ENCODE peak calls at places on chromosomes 12 and 14, in seven cellular contexts. A is HL-60, G is cardiac fibroblast, V is retinal pigment epithelial cell, U is HCT116, Y is A549, C is transverse colon. H is an unnamed sample.

GRCh38 chr14:50530794-50531193 is 1.6 kb downstream of the MAP4K5 start:
- DNase-seq in C (no peak), Y (no peak), G (peak), A (no peak), V (no peak), U (no peak), H (no peak)

GRCh38 chr14:68526420-68527105 is 266.3 kb downstream of the ZFP36L1 start:
- DNase-seq in A (no peak), G (peak), C (no peak), V (no peak), Y (no peak), U (no peak), H (peak)

GRCh38 chr12:95709152-95709551 is 81.4 kb downstream of the NTN4 start:
- DNase-seq in C (no peak), A (no peak), U (no peak), G (no peak), Y (no peak), V (no peak), H (no peak)

GRCh38 chr14:88025350-88025749 is 20.4 kb downstream of the GPR65 start:
- DNase-seq in G (no peak), U (no peak), C (no peak), Y (no peak), A (no peak), V (no peak), H (no peak)

GRCh38 chr14:91873476-91874265 is 6.3 kb upstream of the TC2N start:
- DNase-seq in A (peak), G (peak), U (no peak), C (peak), V (no peak), Y (no peak), H (no peak)

GRCh38 chr12:121789800-121790748 is 3.4 kb downstream of the RHOF start:
- DNase-seq in Y (no peak), U (no peak), G (no peak), V (no peak), C (peak), A (peak), H (peak)

GRCh38 chr14:68568907-68569545 is 223.8 kb downstream of the ZFP36L1 start:
- DNase-seq in A (no peak), V (no peak), C (no peak), Y (no peak), U (no peak), G (no peak), H (no peak)

GRCh38 chr14:69685716-69686115 is 74.3 kb downstream of the SUSD6 start:
- DNase-seq in V (no peak), C (peak), Y (no peak), U (no peak), A (no peak), G (peak), H (no peak)

GRCh38 chr14:93150227-93151206 is 34.2 kb downstream of the MOAP1 start:
- DNase-seq in Y (no peak), U (no peak), G (no peak), V (no peak), C (peak), A (no peak), H (no peak)

GRCh38 chr12:12883369-12884001 is 7.9 kb upstream of the GPRC5A start:
- DNase-seq in A (no peak), U (no peak), Y (peak), C (no peak), V (no peak), G (peak), H (peak)

GRCh38 chr14:64510825-64511679 is 6.5 kb downstream of the ZBTB1 start:
- DNase-seq in C (peak), U (peak), V (no peak), A (peak), G (peak), Y (peak), H (peak)

GRCh38 chr12:22355011-22355580 is 20.6 kb upstream of the ST8SIA1 start:
- DNase-seq in U (no peak), G (no peak), A (no peak), Y (no peak), V (no peak), C (no peak), H (no peak)

GRCh38 chr12:43758247-43758727 is 303 bp downstream of the PUS7L start:
- DNase-seq in Y (peak), G (peak), V (peak), U (no peak), C (peak), A (no peak), H (no peak)

GRCh38 chr12:122872815-122873361 is 23.0 kb downstream of the VPS37B start:
- DNase-seq in U (no peak), V (no peak), C (no peak), A (no peak), Y (no peak), G (no peak), H (no peak)

GRCh38 chr12:76558684-76559276 is 791 bp downstream of the OSBPL8 start:
- DNase-seq in Y (peak), G (peak), A (peak), C (peak), U (no peak), V (no peak), H (peak)

GRCh38 chr14:53062856-53063255 is 90.3 kb downstream of the DDHD1 start:
- DNase-seq in Y (no peak), A (no peak), C (no peak), U (no peak), G (peak), V (no peak), H (no peak)

GRCh38 chr14:64983439-64984310 is 3.0 kb upstream of the FNTB start:
- DNase-seq in G (peak), Y (peak), U (peak), A (peak), C (peak), V (no peak), H (peak)

GRCh38 chr12:45828402-45828801 is 98.9 kb downstream of the ARID2 start:
- DNase-seq in A (no peak), G (no peak), C (no peak), U (no peak), Y (no peak), V (no peak), H (no peak)

GRCh38 chr14:61756135-61756534 is 6.1 kb upstream of the SNAPC1 start:
- DNase-seq in G (peak), A (no peak), Y (no peak), U (no peak), V (no peak), C (no peak), H (no peak)

GRCh38 chr12:19402743-19403400 is 36.4 kb upstream of the AEBP2 start:
- DNase-seq in A (no peak), C (no peak), V (peak), G (peak), Y (no peak), U (no peak), H (peak)

GRCh38 chr12:19409376-19409775 is 29.9 kb upstream of the AEBP2 start:
- DNase-seq in G (no peak), Y (no peak), A (no peak), C (no peak), U (no peak), V (no peak), H (no peak)

GRCh38 chr12:19398376-19399363 is 40.6 kb upstream of the AEBP2 start:
- DNase-seq in Y (no peak), U (no peak), C (no peak), V (no peak), A (no peak), G (no peak), H (no peak)

GRCh38 chr12:19402211-19402610 is 37.1 kb upstream of the AEBP2 start:
- DNase-seq in U (no peak), C (no peak), G (no peak), Y (no peak), A (no peak), V (no peak), H (no peak)

DNA sequence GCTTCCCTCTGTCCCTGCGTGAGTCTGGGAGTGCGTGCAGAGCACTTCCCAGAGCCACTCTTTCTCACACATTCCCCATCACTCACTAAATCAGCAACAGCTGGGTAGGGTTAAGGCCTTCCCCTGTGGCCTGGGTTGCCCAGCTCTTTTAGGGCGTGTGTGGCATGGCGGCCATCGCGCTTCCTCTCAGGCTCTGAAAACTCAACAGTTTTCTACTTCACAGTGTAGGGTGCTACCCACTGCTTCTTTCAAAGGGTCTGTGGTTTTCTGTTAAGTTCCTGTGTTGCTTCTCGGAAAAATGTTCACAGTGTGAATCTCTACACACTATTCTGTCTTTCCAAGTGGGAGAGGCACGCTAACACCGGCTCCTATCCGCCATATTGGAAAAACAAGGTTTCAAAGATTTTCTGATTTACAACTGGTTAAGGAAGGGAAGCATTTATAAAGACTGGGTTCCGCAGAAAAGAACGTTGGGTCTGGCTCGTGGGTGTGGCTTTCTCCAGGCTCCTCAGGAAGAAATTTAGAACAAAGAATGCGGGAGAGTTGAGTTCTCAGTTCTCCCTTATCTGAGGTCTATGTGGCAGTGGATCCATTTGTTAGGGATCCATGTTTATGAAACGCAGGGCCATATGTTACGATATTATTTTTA is 34.9 kb upstream of the AEBP2 start:
- DNase-seq in C (no peak), G (no peak), U (no peak), V (no peak), A (no peak), Y (no peak), H (no peak)
- H3K4me3 ChIP-seq in C (no peak), G (no peak), U (no peak), V (no peak), A (no peak), Y (no peak), H (no peak)

GRCh38 chr14:101290681-101291080 is 270.6 kb upstream of the DIO3 start:
- DNase-seq in G (no peak), V (no peak), A (no peak), Y (no peak), C (no peak), U (no peak), H (no peak)

GRCh38 chr14:101294136-101294535 is 267.2 kb upstream of the DIO3 start:
- DNase-seq in A (no peak), Y (no peak), U (no peak), G (no peak), C (no peak), V (no peak), H (no peak)

GRCh38 chr14:101292448-101292847 is 268.8 kb upstream of the DIO3 start:
- DNase-seq in A (no peak), U (no peak), Y (no peak), G (no peak), C (no peak), V (no peak), H (no peak)

GRCh38 chr14:101291390-101291789 is 269.9 kb upstream of the DIO3 start:
- DNase-seq in V (no peak), C (no peak), U (no peak), Y (no peak), G (no peak), A (no peak), H (no peak)

GRCh38 chr14:101293609-101294008 is 267.7 kb upstream of the DIO3 start:
- DNase-seq in Y (no peak), V (no peak), C (no peak), A (no peak), G (no peak), U (no peak), H (no peak)
- H3K4me3 ChIP-seq in Y (no peak), V (no peak), C (no peak), A (no peak), G (no peak), U (no peak), H (no peak)

GRCh38 chr14:75429562-75429961 is 1.7 kb downstream of the JDP2 start:
- DNase-seq in C (no peak), Y (no peak), G (no peak), A (no peak), U (no peak), V (no peak), H (no peak)
- H3K4me3 ChIP-seq in C (no peak), Y (peak), G (no peak), A (peak), U (no peak), V (no peak), H (peak)

GRCh38 chr12:9668141-9669018 is 1.1 kb upstream of the CLEC2D start:
- DNase-seq in U (no peak), V (no peak), G (no peak), A (no peak), Y (no peak), C (no peak), H (no peak)

GRCh38 chr12:9669019-9669326 is 540 bp upstream of the CLEC2D start:
- DNase-seq in C (no peak), V (no peak), A (no peak), Y (no peak), G (no peak), U (no peak), H (no peak)

GRCh38 chr12:9669534-9669933 is at the start of gene CLEC2D:
- DNase-seq in Y (no peak), U (no peak), C (no peak), G (no peak), A (no peak), V (no peak), H (no peak)

GRCh38 chr12:9662488-9662887 is 7.0 kb upstream of the CLEC2D start:
- DNase-seq in C (no peak), G (no peak), U (no peak), A (no peak), Y (no peak), V (no peak), H (peak)

DNA sequence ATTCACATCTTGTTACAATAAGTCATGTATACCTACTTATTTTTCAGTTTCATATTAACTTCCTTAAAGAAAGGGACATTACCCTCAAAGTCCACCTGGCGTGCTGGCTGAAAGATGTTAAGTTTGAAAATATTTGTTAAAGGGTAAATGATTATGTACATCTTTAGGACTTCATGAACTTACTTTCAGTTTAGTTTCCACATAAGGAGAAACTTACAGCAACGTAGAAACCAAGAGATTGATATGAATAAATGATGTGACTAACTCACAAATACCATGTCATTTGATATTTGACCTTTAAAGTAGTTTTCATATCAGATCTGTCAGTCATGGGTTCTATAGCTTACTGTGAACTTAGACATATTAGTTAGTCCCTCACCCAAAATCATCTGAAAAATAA is 2.1 kb upstream of the CLEC2D start:
- DNase-seq in Y (no peak), U (no peak), G (no peak), C (no peak), V (no peak), A (no peak), H (no peak)
- H3K4me3 ChIP-seq in Y (no peak), U (no peak), G (no peak), C (no peak), V (no peak), A (no peak), H (no peak)

DNA sequence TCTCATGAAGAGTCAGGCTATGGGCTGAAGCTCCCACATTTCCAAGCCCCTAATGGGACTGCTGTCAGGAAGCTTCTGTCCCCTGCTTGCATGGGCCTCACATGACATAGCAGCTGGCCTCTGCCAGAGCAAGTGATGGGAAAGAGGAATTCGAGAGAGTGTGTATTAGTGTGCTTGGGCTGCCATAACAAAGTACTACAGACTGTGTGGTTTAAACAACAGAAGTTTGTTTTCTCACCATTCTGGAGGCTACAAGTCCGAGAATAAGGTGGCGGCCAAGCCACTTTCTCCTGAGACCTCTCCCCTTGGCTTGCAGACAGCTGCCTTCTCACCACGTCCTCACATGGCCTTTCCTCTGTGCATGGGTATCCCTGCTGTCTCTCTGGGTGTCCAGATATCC is 274.4 kb downstream of the NUAK1 start:
- DNase-seq in G (no peak), Y (no peak), U (no peak), V (no peak), A (no peak), C (no peak), H (no peak)
- H3K4me3 ChIP-seq in G (no peak), Y (no peak), U (no peak), V (no peak), A (no peak), C (no peak), H (no peak)

GRCh38 chr14:30796707-30797106 is 77.7 kb upstream of the COCH start:
- DNase-seq in Y (no peak), C (no peak), U (no peak), A (no peak), V (no peak), G (no peak), H (no peak)

GRCh38 chr14:30790827-30791226 is 83.5 kb upstream of the COCH start:
- DNase-seq in U (no peak), Y (no peak), A (no peak), C (no peak), G (peak), V (no peak), H (no peak)

GRCh38 chr14:30786701-30787100 is 87.7 kb upstream of the COCH start:
- DNase-seq in Y (no peak), U (no peak), A (no peak), C (no peak), G (no peak), V (no peak), H (no peak)

GRCh38 chr14:30791522-30792351 is 82.6 kb upstream of the COCH start:
- DNase-seq in G (no peak), C (no peak), V (no peak), U (no peak), A (no peak), Y (no peak), H (no peak)
- H3K4me3 ChIP-seq in G (no peak), C (no peak), V (no peak), U (no peak), A (no peak), Y (no peak), H (no peak)

GRCh38 chr12:98275131-98275475 is 240.3 kb upstream of the TMPO start:
- DNase-seq in Y (no peak), V (no peak), U (no peak), G (no peak), A (no peak), C (no peak), H (no peak)

DNA sequence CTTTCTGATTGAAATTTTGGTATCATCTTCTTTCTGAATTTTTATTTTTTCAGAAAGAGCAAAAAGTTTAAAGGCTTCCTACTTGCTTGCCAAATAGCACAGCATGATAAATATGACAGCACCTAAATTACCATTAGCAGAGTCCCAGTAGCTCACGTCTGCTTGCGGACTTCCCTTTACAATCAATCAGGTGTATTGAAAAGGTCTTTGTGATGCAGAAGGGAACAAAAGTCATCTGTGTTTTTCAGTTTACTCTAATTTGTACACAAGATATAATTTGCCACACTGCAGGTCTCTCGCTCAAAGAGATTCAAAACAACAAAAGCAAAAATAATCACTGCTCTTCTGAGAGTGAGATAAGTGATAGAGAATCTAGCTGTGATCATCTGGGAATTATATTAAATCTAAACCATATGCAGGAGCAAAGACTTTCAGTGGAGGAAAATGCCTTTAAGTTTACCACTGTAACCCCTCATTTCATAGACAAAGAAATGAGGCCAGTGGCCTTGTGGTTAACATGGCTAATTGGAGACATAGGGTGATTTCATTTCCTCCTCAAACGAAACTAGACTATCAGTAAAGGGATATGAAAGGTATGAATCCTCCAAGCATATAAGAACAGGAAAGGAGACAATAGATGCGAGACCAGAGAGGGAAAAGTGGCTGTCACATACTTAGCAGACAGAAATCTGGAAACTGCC is 240.8 kb upstream of the TMPO start:
- DNase-seq in U (no peak), V (no peak), A (no peak), G (no peak), Y (no peak), C (no peak), H (no peak)
- H3K4me3 ChIP-seq in U (no peak), V (no peak), A (no peak), G (no peak), Y (no peak), C (no peak), H (no peak)

DNA sequence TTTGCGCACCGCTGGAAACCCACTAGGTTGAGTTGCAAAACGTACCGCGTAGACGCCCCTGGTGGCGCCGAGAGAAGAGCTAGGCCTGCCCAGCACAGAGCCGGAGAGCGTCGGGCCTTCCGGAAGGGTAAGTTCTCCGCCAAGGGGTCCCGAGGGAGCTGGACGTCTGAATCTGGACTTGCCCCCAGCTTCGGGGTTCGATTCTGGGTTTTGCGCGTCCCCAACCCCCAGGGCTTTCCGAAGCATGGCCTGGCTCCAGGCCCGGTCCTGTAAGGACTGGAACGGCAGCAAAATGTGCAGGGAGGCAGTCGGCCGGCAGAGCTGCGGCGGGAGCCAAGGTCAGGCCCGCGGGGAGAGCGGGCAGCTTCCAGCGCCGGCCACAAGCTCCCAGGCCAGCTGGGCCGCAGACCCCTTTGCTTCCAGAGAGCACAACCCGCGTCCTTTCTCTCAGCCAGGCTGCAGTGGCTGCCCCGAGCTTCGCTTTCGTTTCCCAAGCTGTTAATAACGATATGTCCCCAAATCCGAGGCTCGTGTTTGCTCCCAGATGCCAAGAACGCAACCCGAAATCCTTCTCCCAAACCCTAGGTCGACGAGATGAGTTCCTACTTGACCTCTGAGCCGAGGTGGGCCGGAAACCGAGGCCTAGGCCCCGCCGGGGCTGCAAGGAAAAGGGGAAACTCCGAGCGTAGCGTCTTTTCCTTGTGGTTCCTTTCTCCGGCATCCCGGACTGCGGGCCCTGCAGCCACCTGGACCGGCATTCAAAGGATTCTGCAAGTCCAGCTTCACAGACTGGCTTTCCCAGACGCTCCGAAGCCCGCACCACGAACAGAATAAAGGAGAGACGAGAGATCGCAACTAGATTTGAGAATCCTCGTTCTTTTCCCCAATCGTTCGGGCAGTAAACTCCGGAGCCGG is 3.2 kb upstream of the TBX5 start:
- DNase-seq in Y (no peak), V (no peak), G (peak), C (no peak), U (no peak), A (no peak), H (no peak)
- H3K4me3 ChIP-seq in Y (no peak), V (no peak), G (peak), C (peak), U (no peak), A (no peak), H (no peak)

GRCh38 chr12:14843425-14843887 is at the start of gene ART4:
- DNase-seq in C (no peak), V (no peak), U (no peak), Y (no peak), A (no peak), G (no peak), H (no peak)
- H3K4me3 ChIP-seq in C (no peak), V (no peak), U (no peak), Y (no peak), A (no peak), G (peak), H (no peak)

H was measured in PC-9.